ENCODE peak calls at places on chromosomes 1 and 21, in nine cellular contexts. N, F, Q, M, V, O, W, B and D are unnamed samples. For H3K27me3, the result is how much of the 10 kb centered on the place peaks cover.

GRCh38 chr1:200184196-200184595 is 156.7 kb downstream of the NR5A2 start:
- DNase-seq in B (peak), M (peak), Q (peak), W (no peak), F (peak), N (no peak), O (peak), V (peak), D (no peak)

GRCh38 chr21:26806734-26807372 is 38.4 kb downstream of the ADAMTS1 start:
- DNase-seq in M (no peak), Q (peak), F (no peak), W (no peak), N (no peak), V (no peak), B (no peak), O (no peak), D (no peak)

GRCh38 chr1:186272486-186272885 is 102.6 kb downstream of the TPR start:
- DNase-seq in Q (no peak), M (no peak), V (no peak), N (no peak), W (no peak), F (no peak), B (no peak), O (no peak), D (no peak)

GRCh38 chr1:151994956-151995355 is 1.3 kb upstream of the S100A10 start:
- DNase-seq in N (peak), V (no peak), W (no peak), F (no peak), Q (peak), O (no peak), B (peak), M (no peak), D (peak)

GRCh38 chr1:7922301-7922700 is 18.3 kb downstream of the TNFRSF9 start:
- DNase-seq in O (no peak), W (no peak), V (no peak), B (no peak), Q (peak), F (no peak), M (no peak), N (no peak), D (no peak)

GRCh38 chr1:161738627-161739287 is 10.8 kb upstream of the DUSP12 start:
- DNase-seq in V (peak), Q (peak), B (no peak), F (peak), M (peak), O (peak), N (peak), W (peak), D (no peak)

GRCh38 chr1:221416723-221417122 is 325.2 kb downstream of the DUSP10 start:
- DNase-seq in Q (no peak), F (no peak), V (no peak), B (no peak), O (no peak), N (no peak), W (no peak), M (no peak), D (no peak)

GRCh38 chr1:154479764-154480421 is 22.1 kb upstream of the TDRD10 start:
- DNase-seq in W (peak), O (no peak), N (peak), Q (peak), V (no peak), M (peak), B (peak), F (peak), D (peak)

GRCh38 chr1:66132324-66132723 is 339.6 kb downstream of the PDE4B start:
- DNase-seq in N (no peak), B (no peak), M (no peak), V (no peak), Q (no peak), W (no peak), O (no peak), F (no peak), D (no peak)

GRCh38 chr1:156772728-156773497 is 5.6 kb downstream of the PRCC start:
- DNase-seq in F (peak), O (peak), M (peak), V (no peak), W (no peak), B (no peak), N (no peak), Q (no peak), D (no peak)

GRCh38 chr1:234114648-234115307 is 210.3 kb downstream of the SLC35F3 start:
- DNase-seq in Q (peak), O (no peak), B (no peak), N (peak), M (no peak), F (no peak), V (no peak), W (peak), D (peak)

GRCh38 chr1:39102537-39103320 is 76.6 kb downstream of the NDUFS5 start:
- DNase-seq in B (peak), N (no peak), W (peak), M (peak), O (no peak), Q (peak), V (no peak), F (peak), D (peak)

GRCh38 chr1:68201546-68202238 is 30.6 kb downstream of the WLS start:
- DNase-seq in V (no peak), O (no peak), N (no peak), M (peak), B (no peak), W (no peak), Q (no peak), F (no peak), D (no peak)

GRCh38 chr1:154856049-154856448 is 14.0 kb downstream of the KCNN3 start:
- DNase-seq in F (no peak), V (no peak), B (no peak), Q (no peak), M (peak), N (no peak), W (no peak), O (no peak), D (peak)

GRCh38 chr1:178645157-178645825 is 79.8 kb upstream of the RALGPS2 start:
- DNase-seq in B (no peak), M (no peak), N (no peak), O (no peak), F (no peak), Q (peak), V (no peak), W (no peak), D (no peak)

GRCh38 chr1:109161836-109162606 is 48.1 kb downstream of the ELAPOR1 start:
- DNase-seq in W (no peak), F (peak), V (peak), N (no peak), Q (peak), O (peak), B (peak), M (peak), D (peak)

GRCh38 chr1:32701951-32702598 is 495 bp downstream of the SYNC start:
- DNase-seq in V (peak), W (no peak), O (peak), F (peak), M (peak), Q (peak), N (no peak), B (peak), D (no peak)

GRCh38 chr1:178684542-178685000 is 40.5 kb upstream of the RALGPS2 start:
- DNase-seq in F (no peak), V (no peak), O (no peak), Q (peak), M (no peak), W (no peak), N (peak), B (no peak), D (no peak)

GRCh38 chr1:63575340-63575826 is 17.8 kb upstream of the PGM1 start:
- DNase-seq in V (no peak), M (no peak), F (no peak), W (no peak), N (no peak), Q (no peak), O (no peak), B (no peak), D (no peak)

GRCh38 chr1:182299728-182300581 is 91.6 kb downstream of the GLUL start:
- DNase-seq in O (peak), B (peak), F (peak), M (peak), W (no peak), V (peak), N (no peak), Q (peak), D (peak)

GRCh38 chr1:234997201-234998173 is 131.2 kb downstream of the TOMM20 start:
- DNase-seq in W (no peak), V (peak), B (peak), M (peak), Q (peak), O (peak), F (peak), N (peak), D (no peak)

GRCh38 chr1:12064073-12064969 is 1.2 kb downstream of the TNFRSF8 start:
- DNase-seq in O (no peak), Q (no peak), V (no peak), B (no peak), F (no peak), M (no peak), N (no peak), W (no peak), D (peak)

GRCh38 chr21:27021046-27021445 is 54.2 kb upstream of the ADAMTS5 start:
- DNase-seq in N (no peak), M (no peak), V (no peak), F (no peak), O (no peak), W (no peak), Q (no peak), B (no peak), D (no peak)

GRCh38 chr1:204704794-204705492 is 19.4 kb upstream of the LRRN2 start:
- DNase-seq in M (no peak), B (no peak), O (no peak), W (no peak), N (no peak), F (no peak), V (no peak), Q (no peak), D (no peak)

GRCh38 chr1:204703826-204704612 is 18.5 kb upstream of the LRRN2 start:
- DNase-seq in N (no peak), V (no peak), F (no peak), B (no peak), W (no peak), Q (no peak), O (no peak), M (no peak), D (no peak)

GRCh38 chr1:204706838-204707509 is 21.4 kb upstream of the LRRN2 start:
- DNase-seq in V (no peak), F (no peak), N (no peak), O (no peak), W (peak), Q (no peak), B (no peak), M (no peak), D (peak)

GRCh38 chr1:204705493-204705811 is 19.9 kb upstream of the LRRN2 start:
- DNase-seq in O (no peak), F (no peak), M (no peak), W (no peak), B (no peak), Q (no peak), V (no peak), N (no peak), D (no peak)

GRCh38 chr1:204705888-204706837 is 20.6 kb upstream of the LRRN2 start:
- DNase-seq in B (no peak), Q (no peak), M (no peak), V (no peak), F (no peak), W (no peak), N (no peak), O (no peak), D (peak)
- H3K27me3 ChIP-seq in B (under half), Q (under half), M (under half), V (under half), F (under half), W (under half), N (under half), O (half or more), D (under half)

GRCh38 chr21:36696640-36697472 is 2.1 kb upstream of the SIM2 start:
- DNase-seq in N (no peak), O (no peak), V (no peak), W (no peak), M (no peak), Q (no peak), F (no peak), B (no peak), D (peak)
- H3K27me3 ChIP-seq in N (half or more), O (half or more), V (half or more), W (half or more), M (under half), Q (half or more), F (half or more), B (under half), D (half or more)

DNA sequence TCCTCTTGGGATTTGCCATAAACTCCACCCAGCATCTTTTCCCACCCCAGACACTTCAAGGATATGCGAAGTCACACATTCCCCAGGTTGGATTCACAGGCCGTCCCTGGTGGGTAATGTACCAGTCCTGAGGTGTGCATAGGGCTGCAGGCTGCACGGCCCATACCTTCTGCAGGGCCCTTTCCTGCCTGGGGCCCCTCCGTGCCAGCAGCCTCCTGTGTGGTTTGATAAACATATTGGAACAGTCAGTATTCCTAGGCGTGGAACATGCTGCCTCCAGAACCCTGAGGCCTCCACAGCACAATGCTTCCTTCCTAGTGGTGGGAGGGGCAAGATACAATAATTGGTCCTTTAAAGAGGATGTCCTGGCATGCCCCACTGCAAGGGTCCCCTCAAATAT is 26.6 kb downstream of the IL10RB start:
- DNase-seq in M (no peak), V (no peak), N (no peak), Q (no peak), B (no peak), W (no peak), F (no peak), O (no peak), D (no peak)
- H3K27me3 ChIP-seq in M (under half), V (under half), N (under half), Q (under half), B (under half), W (under half), F (under half), O (under half), D (under half)

DNA sequence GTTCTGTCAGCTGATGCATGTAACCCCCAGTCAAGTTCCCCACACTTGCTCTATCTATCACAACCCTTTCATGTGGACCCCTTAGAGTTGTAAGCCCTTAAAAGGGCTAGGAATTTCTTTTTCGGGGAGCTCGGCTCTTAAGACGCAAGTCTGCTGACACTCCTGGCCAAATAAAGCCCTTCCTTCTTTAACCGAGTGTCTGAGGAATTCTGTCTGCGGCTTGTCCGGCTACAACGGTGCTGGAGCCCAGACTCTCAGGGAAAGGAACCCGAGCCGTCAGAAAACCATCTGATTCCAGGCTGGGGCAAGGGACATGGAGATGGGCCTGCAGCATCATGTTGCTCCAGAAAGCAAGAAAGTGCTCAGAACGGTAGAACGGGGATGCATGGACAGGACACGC is 12.2 kb downstream of the ITGB2 start:
- DNase-seq in W (no peak), F (no peak), B (no peak), M (no peak), O (no peak), V (no peak), Q (no peak), N (no peak), D (no peak)
- H3K27me3 ChIP-seq in W (under half), F (under half), B (under half), M (under half), O (under half), V (under half), Q (under half), N (half or more), D (under half)

GRCh38 chr1:3727042-3727824 is 25.0 kb upstream of the CCDC27 start:
- DNase-seq in B (no peak), Q (no peak), O (no peak), N (no peak), F (no peak), W (no peak), V (peak), M (no peak), D (peak)

GRCh38 chr1:3730556-3731247 is 21.5 kb upstream of the CCDC27 start:
- DNase-seq in O (no peak), V (peak), F (no peak), Q (no peak), N (no peak), M (no peak), B (no peak), W (no peak), D (no peak)

GRCh38 chr1:3725366-3725765 is 26.9 kb upstream of the CCDC27 start:
- DNase-seq in V (no peak), N (no peak), W (no peak), M (no peak), B (no peak), Q (no peak), F (no peak), O (no peak), D (no peak)

GRCh38 chr1:3729594-3730555 is 22.4 kb upstream of the CCDC27 start:
- DNase-seq in N (no peak), O (no peak), V (peak), Q (no peak), B (no peak), F (no peak), M (no peak), W (no peak), D (no peak)

DNA sequence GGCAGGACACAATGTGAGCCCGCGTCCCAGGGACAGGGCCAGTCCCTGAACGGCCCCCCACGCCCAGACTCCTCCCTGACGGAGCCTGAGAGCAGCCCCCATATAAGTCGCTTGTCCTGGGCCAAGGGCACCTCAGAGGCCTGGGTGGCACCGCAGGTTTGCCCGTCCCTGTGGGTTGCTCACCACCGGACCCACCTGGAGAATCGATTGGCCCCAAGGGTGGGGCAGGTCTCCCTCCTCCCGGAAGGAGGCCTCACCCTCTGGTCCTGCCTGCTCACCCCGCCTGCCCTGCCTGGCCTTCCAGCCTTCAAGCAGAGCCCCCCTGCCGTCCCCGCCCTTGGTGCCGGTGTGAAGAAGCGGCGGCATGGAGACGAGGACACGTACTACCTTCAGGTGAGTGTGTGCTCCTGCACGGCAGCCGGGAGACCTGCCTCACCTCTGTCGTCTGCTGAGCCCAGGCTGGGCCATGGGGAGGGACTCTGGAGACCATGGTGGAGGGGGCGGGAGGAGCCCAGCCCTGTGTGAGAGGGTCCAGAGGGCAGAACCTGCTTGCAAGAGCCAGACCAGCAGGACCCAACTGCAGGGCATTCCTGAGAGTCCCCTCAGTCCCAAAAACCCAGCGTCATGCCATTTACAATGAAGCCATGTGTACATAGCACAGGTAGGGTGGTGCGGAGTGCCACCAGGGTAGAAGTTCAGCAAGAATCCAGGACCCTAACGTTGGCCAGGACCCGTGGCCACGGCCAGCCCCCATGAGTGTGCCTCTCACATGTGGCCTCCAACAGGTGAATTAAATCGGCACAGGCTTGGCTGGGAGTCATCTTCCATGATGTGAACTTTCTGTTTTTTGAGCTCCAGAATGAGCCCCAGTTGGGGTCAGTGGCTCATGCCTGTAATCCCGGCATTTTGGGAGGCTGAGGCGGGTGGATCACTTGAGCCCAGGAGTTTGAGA is 24.1 kb upstream of the CCDC27 start:
- DNase-seq in F (no peak), B (no peak), M (no peak), N (no peak), Q (no peak), W (no peak), V (peak), O (no peak), D (no peak)
- H3K27me3 ChIP-seq in F (under half), B (under half), M (under half), N (under half), Q (under half), W (under half), V (under half), O (half or more), D (under half)

GRCh38 chr1:20095564-20096434 is 23.5 kb downstream of the PLA2G2D start:
- DNase-seq in O (no peak), W (no peak), M (no peak), V (no peak), B (peak), Q (no peak), N (no peak), F (no peak), D (no peak)
- H3K27me3 ChIP-seq in O (under half), W (under half), M (under half), V (under half), B (under half), Q (under half), N (under half), F (under half), D (under half)

GRCh38 chr1:18119289-18119688 is 11.7 kb downstream of the IGSF21 start:
- DNase-seq in V (no peak), M (no peak), Q (no peak), F (no peak), O (no peak), W (no peak), B (no peak), N (no peak), D (no peak)
- H3K27me3 ChIP-seq in V (half or more), M (under half), Q (under half), F (under half), O (half or more), W (under half), B (under half), N (under half), D (under half)

DNA sequence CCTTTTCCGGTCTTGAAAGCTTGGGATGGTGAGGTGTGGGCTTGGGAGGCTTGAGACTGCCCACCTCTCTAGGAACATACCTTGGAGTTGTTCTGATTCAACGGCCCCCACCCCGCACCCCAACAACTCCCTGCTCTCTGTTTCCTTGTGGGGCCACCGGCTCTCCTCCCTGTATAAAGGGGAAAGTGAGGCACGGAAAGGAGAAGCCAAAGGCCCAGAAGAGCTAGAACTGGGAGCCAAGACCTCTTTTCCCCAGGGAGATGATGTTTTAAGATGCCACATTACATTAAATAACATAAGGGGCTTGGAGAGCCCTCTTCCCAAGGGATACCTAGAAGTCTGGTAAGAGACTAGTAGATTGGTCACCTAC is 1.2 kb upstream of the DLGAP3 start:
- DNase-seq in N (no peak), W (no peak), O (no peak), M (no peak), B (no peak), V (no peak), Q (no peak), F (no peak), D (no peak)
- H3K27me3 ChIP-seq in N (under half), W (under half), O (half or more), M (under half), B (under half), V (half or more), Q (under half), F (under half), D (under half)

GRCh38 chr1:970973-971730 is 4.9 kb downstream of the PLEKHN1 start:
- DNase-seq in M (no peak), Q (no peak), W (no peak), V (no peak), B (no peak), O (no peak), N (no peak), F (peak), D (no peak)
- H3K27me3 ChIP-seq in M (under half), Q (under half), W (under half), V (half or more), B (under half), O (half or more), N (under half), F (under half), D (under half)

DNA sequence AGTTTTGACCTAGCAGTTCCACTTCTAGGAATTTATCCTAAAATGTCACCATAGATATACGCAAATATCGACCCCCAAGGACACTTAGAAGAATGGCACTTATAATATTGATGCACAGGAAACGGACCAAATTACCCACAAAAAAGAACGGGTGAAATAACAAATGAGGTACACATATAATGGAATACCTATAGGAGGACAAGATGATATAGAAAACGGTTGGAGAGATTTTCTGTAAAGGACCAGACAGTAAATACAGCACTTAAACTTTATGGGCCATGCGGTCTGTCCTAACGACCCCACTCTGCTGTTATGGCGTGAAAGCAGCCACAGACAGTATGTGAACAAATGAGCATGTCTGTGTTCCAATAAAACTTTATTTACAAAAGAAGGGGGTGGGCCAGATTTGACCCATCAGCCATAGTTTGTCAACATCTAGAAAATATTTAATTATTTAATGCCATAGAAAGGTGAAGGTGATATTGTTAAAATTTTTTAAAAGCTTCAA is 2.4 kb downstream of the TMPRSS3 start:
- DNase-seq in V (no peak), M (no peak), N (no peak), O (no peak), B (no peak), Q (no peak), W (no peak), F (no peak), D (no peak)
- H3K27me3 ChIP-seq in V (under half), M (under half), N (under half), O (under half), B (under half), Q (under half), W (under half), F (under half), D (under half)